ENCODE peak calls at places on chromosomes 1 and 21, in eight cellular contexts. K, S, V, Z, U, Q, D and B are unnamed samples.

GRCh38 chr1:228150021-228150457 is 309 bp downstream of the GJC2 start:
- DNase-seq in K (no peak), S (no peak), V (no peak), Z (no peak), U (no peak), Q (no peak), D (no peak), B (no peak)

GRCh38 chr1:241323510-241323909 is 33.5 kb downstream of the RGS7 start:
- DNase-seq in K (peak; percentile 46), S (peak; percentile 44), V (peak; percentile 56), Z (no peak), U (no peak), Q (peak; percentile 20), D (peak; percentile 63), B (no peak)

GRCh38 chr1:174352117-174352516 is 95.6 kb upstream of the GPR52 start:
- DNase-seq in K (no peak), S (no peak), V (peak; percentile 3), Z (no peak), U (no peak), Q (peak; percentile 49), D (no peak), B (no peak)

GRCh38 chr21:33976082-33976979 is 60.7 kb upstream of the ATP5PO start:
- DNase-seq in K (no peak), S (peak; percentile 98), V (peak; percentile 94), Z (peak; percentile 5), U (peak; percentile 64), Q (peak; percentile 99), D (no peak), B (peak; percentile 24)

GRCh38 chr1:17586172-17586963 is 46.9 kb downstream of the ARHGEF10L start:
- DNase-seq in K (no peak), S (peak; percentile 88), V (peak; percentile 96), Z (no peak), U (no peak), Q (peak; percentile 85), D (peak; percentile 72), B (no peak)

GRCh38 chr1:39692152-39693064 is 1.2 kb upstream of the HPCAL4 start:
- DNase-seq in K (no peak), S (no peak), V (peak; percentile 26), Z (peak; percentile 100), U (peak; percentile 67), Q (no peak), D (peak; percentile 77), B (peak; percentile 27)

GRCh38 chr1:111988377-111988742 is 1.1 kb downstream of the KCND3 start:
- DNase-seq in K (no peak), S (no peak), V (no peak), Z (no peak), U (no peak), Q (no peak), D (no peak), B (no peak)

GRCh38 chr1:46813858-46814396 is 15.1 kb downstream of the CYP4B1 start:
- DNase-seq in K (no peak), S (no peak), V (no peak), Z (no peak), U (no peak), Q (no peak), D (no peak), B (no peak)

GRCh38 chr1:24266398-24266941 is 52.7 kb upstream of the GRHL3 start:
- DNase-seq in K (no peak), S (peak; percentile 100), V (peak; percentile 95), Z (no peak), U (no peak), Q (peak; percentile 97), D (no peak), B (no peak)

GRCh38 chr1:72892461-72892860 is 610.1 kb upstream of the NEGR1 start:
- DNase-seq in K (no peak), S (peak; percentile 6), V (no peak), Z (no peak), U (no peak), Q (peak; percentile 33), D (no peak), B (no peak)

GRCh38 chr1:16145988-16146887 is 9.6 kb downstream of the EPHA2 start:
- DNase-seq in K (peak; percentile 87), S (peak; percentile 96), V (peak; percentile 93), Z (no peak), U (no peak), Q (peak; percentile 96), D (peak; percentile 93), B (no peak)

GRCh38 chr1:244075247-244075722 is 24.2 kb downstream of the ZBTB18 start:
- DNase-seq in K (no peak), S (peak; percentile 30), V (no peak), Z (no peak), U (no peak), Q (no peak), D (no peak), B (no peak)

GRCh38 chr1:156284762-156285161 is 637 bp downstream of the TMEM79 start:
- DNase-seq in K (no peak), S (peak; percentile 18), V (peak; percentile 74), Z (no peak), U (no peak), Q (no peak), D (no peak), B (no peak)

GRCh38 chr1:229067546-229067945 is 203.4 kb upstream of the RAB4A start:
- DNase-seq in K (no peak), S (no peak), V (no peak), Z (no peak), U (no peak), Q (no peak), D (no peak), B (no peak)

GRCh38 chr21:44012474-44013379 is 618 bp downstream of the TRAPPC10 start:
- DNase-seq in K (no peak), S (peak; percentile 28), V (peak; percentile 71), Z (peak; percentile 24), U (peak; percentile 86), Q (peak; percentile 24), D (peak; percentile 86), B (peak; percentile 72)

GRCh38 chr1:39842726-39843305 is 40.5 kb downstream of the TRIT1 start:
- DNase-seq in K (no peak), S (no peak), V (no peak), Z (no peak), U (no peak), Q (no peak), D (no peak), B (no peak)

GRCh38 chr1:204870165-204870912 is at the start of gene NFASC:
- DNase-seq in K (no peak), S (no peak), V (no peak), Z (no peak), U (no peak), Q (no peak), D (no peak), B (no peak)